ENCODE peak calls at places on chromosome 11, in six cellular contexts. S, Z, X, G, I and W are unnamed samples.

GRCh38 chr11:35144103-35144741 is 5.3 kb downstream of the CD44 start:
- DNase-seq in S (peak), Z (no peak), X (no peak), G (no peak), I (peak), W (peak)

GRCh38 chr11:11966826-11967668 is 41.4 kb downstream of the DKK3 start:
- DNase-seq in S (peak), Z (peak), X (peak), G (peak), I (peak), W (peak)

GRCh38 chr11:14852571-14853177 is 39.4 kb downstream of the CYP2R1 start:
- DNase-seq in S (no peak), Z (peak), X (no peak), G (peak), I (no peak), W (no peak)

GRCh38 chr11:27282141-27282590 is 80.8 kb downstream of the CCDC34 start:
- DNase-seq in S (no peak), Z (no peak), X (peak), G (no peak), I (no peak), W (no peak)

GRCh38 chr11:70899616-70900015 is 352.8 kb downstream of the SHANK2 start:
- DNase-seq in S (no peak), Z (no peak), X (no peak), G (no peak), I (peak), W (no peak)

GRCh38 chr11:82869657-82870056 is 30.6 kb downstream of the PRCP start:
- DNase-seq in S (no peak), Z (no peak), X (no peak), G (no peak), I (no peak), W (no peak)

GRCh38 chr11:74671520-74672196 is 59.6 kb downstream of the CHRDL2 start:
- DNase-seq in S (no peak), Z (no peak), X (no peak), G (no peak), I (no peak), W (no peak)

GRCh38 chr11:103546236-103546635 is 437.0 kb downstream of the DYNC2H1 start:
- DNase-seq in S (no peak), Z (no peak), X (no peak), G (no peak), I (no peak), W (no peak)

GRCh38 chr11:119615003-119615878 is 113.8 kb downstream of the NECTIN1 start:
- DNase-seq in S (no peak), Z (no peak), X (no peak), G (peak), I (no peak), W (no peak)

GRCh38 chr11:65849366-65849765 is 8.6 kb downstream of the CFL1 start:
- DNase-seq in S (no peak), Z (no peak), X (no peak), G (no peak), I (no peak), W (no peak)

GRCh38 chr11:12287009-12287373 is 90.4 kb upstream of the PARVA start:
- DNase-seq in S (no peak), Z (no peak), X (no peak), G (peak), I (no peak), W (no peak)

GRCh38 chr11:15967966-15968365 is 388.4 kb downstream of the SOX6 start:
- DNase-seq in S (no peak), Z (no peak), X (no peak), G (no peak), I (no peak), W (no peak)

GRCh38 chr11:45180158-45180887 is 33.9 kb downstream of the PRDM11 start:
- DNase-seq in S (no peak), Z (no peak), X (no peak), G (peak), I (peak), W (no peak)

GRCh38 chr11:86116996-86117705 is 48.3 kb upstream of the PICALM start:
- DNase-seq in S (no peak), Z (no peak), X (no peak), G (no peak), I (no peak), W (no peak)

GRCh38 chr11:47393163-47394049 is 15.0 kb upstream of the SLC39A13 start:
- DNase-seq in S (no peak), Z (peak), X (no peak), G (no peak), I (peak), W (no peak)

GRCh38 chr11:45930951-45931563 is 8.6 kb downstream of the LARGE2 start:
- DNase-seq in S (no peak), Z (no peak), X (no peak), G (no peak), I (peak), W (no peak)

GRCh38 chr11:33620423-33621120 is 80.1 kb downstream of the C11orf91 start:
- DNase-seq in S (no peak), Z (no peak), X (no peak), G (no peak), I (no peak), W (no peak)

GRCh38 chr11:22508691-22509090 is 116.9 kb downstream of the FANCF start:
- DNase-seq in S (no peak), Z (no peak), X (no peak), G (no peak), I (no peak), W (no peak)

GRCh38 chr11:13134886-13135285 is 125.8 kb downstream of the RASSF10 start:
- DNase-seq in S (no peak), Z (no peak), X (no peak), G (no peak), I (no peak), W (no peak)

GRCh38 chr11:8063319-8063718 is 17.7 kb upstream of the TUB start:
- DNase-seq in S (no peak), Z (no peak), X (no peak), G (no peak), I (no peak), W (no peak)

GRCh38 chr11:74460481-74461154 is 6.7 kb downstream of the KCNE3 start:
- DNase-seq in S (no peak), Z (peak), X (no peak), G (no peak), I (no peak), W (no peak)

GRCh38 chr11:1197431-1197885 is 25.4 kb upstream of the MUC5B start:
- DNase-seq in S (no peak), Z (no peak), X (no peak), G (no peak), I (peak), W (no peak)
- H3K27ac ChIP-seq in S (no peak), Z (no peak), X (no peak), G (no peak), I (no peak), W (no peak)

GRCh38 chr11:69291459-69292110 is 2.4 kb upstream of the MYEOV start:
- DNase-seq in S (no peak), Z (no peak), X (no peak), G (no peak), I (no peak), W (no peak)

GRCh38 chr11:69293819-69294505 is at the start of gene MYEOV:
- DNase-seq in S (no peak), Z (peak), X (no peak), G (peak), I (peak), W (no peak)

GRCh38 chr11:69292221-69292648 is 1.7 kb upstream of the MYEOV start:
- DNase-seq in S (peak), Z (peak), X (no peak), G (no peak), I (no peak), W (peak)

GRCh38 chr11:69294621-69295078 is 695 bp downstream of the MYEOV start:
- DNase-seq in S (no peak), Z (no peak), X (no peak), G (no peak), I (no peak), W (no peak)

DNA sequence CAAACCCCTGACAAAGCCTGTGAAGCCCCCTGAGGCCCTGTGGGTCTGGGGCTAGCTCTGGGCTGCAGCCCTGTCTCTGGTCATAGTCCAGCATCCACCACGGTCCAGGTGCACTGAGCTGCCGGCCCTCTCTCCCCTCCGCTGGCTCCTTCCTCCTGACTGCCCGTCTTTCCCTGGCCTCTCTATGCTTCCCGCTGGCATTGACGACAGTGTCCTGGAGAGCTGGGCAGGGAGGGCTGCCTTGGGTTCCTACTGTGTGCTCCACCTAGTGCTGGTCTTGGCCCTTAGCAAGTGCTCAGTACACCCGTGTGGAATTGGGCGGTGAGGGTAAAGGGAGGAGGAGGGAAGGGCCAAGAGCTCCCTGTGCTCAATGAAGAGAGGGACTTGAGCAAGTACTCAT is 868 bp upstream of the MYEOV start:
- DNase-seq in S (no peak), Z (peak), X (no peak), G (peak), I (peak), W (no peak)
- H3K27ac ChIP-seq in S (no peak), Z (no peak), X (no peak), G (peak), I (no peak), W (no peak)

DNA sequence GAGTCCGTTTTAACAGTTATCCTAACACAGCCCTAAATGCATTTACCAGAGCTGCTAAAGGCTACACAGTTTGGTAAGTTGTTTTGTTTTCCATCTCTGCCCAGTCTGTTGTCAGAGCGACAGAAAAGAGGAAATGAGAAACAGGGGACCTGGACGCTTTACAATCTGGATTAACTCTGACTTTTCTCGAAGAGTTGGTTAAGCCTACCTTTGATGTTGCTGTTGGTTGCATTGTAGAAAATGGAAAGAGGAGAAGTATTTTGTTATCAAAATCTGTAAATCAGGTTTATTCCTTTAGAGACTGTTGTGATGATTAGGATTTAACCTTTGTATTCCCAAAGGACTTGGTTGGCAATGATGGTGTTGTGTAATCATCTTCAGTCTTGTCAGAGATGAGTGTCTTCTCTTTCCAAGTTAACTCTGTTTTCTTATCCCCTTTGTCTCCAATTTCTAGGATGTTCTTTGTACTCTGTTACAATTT is 471 bp downstream of the ANGPTL5 start:
- DNase-seq in S (no peak), Z (no peak), X (no peak), G (no peak), I (no peak), W (peak)
- H3K27ac ChIP-seq in S (peak), Z (no peak), X (peak), G (peak), I (peak), W (peak)

GRCh38 chr11:24716403-24716802 is 219.6 kb downstream of the LUZP2 start:
- DNase-seq in S (no peak), Z (no peak), X (no peak), G (no peak), I (no peak), W (no peak)
- H3K27ac ChIP-seq in S (no peak), Z (no peak), X (no peak), G (no peak), I (no peak), W (no peak)